ENCODE peak calls at places on chromosomes 4 and X, in eight cellular contexts. H, I, T, N, S, X, J and P are unnamed samples.

GRCh38 chrX:46573896-46574336 is 351 bp downstream of the CHST7 start:
- DNase-seq in T (peak), H (peak), X (no peak), N (peak), I (peak), J (peak), S (peak), P (peak)

GRCh38 chr4:153398713-153399112 is 54.2 kb downstream of the MND1 start:
- DNase-seq in X (no peak), J (no peak), T (no peak), S (no peak), I (no peak), H (no peak), N (no peak), P (no peak)

GRCh38 chr4:150385606-150386005 is 196.3 kb upstream of the MAB21L2 start:
- DNase-seq in J (no peak), S (no peak), X (no peak), H (peak), T (peak), I (no peak), N (peak), P (peak)

GRCh38 chrX:112808651-112809050 is 32.0 kb downstream of the AMOT start:
- DNase-seq in I (no peak), X (no peak), T (no peak), S (no peak), N (no peak), J (no peak), H (no peak), P (no peak)

GRCh38 chr4:152959080-152959479 is 23.0 kb downstream of the FHDC1 start:
- DNase-seq in T (no peak), X (no peak), I (no peak), J (no peak), H (no peak), N (no peak), S (no peak), P (no peak)

GRCh38 chr4:160592258-160592657 is 1489.4 kb downstream of the RAPGEF2 start:
- DNase-seq in S (no peak), T (no peak), I (no peak), N (no peak), J (no peak), X (no peak), H (no peak), P (no peak)

GRCh38 chr4:16827762-16828724 is 70.4 kb downstream of the LDB2 start:
- DNase-seq in T (no peak), J (no peak), H (no peak), N (peak), I (no peak), X (no peak), S (no peak), P (no peak)

GRCh38 chr4:105361021-105361420 is 112.8 kb downstream of the PPA2 start:
- DNase-seq in N (peak), H (no peak), T (no peak), S (no peak), I (no peak), X (no peak), J (no peak), P (no peak)

GRCh38 chrX:132594129-132594528 is 105.3 kb upstream of the MBNL3 start:
- DNase-seq in X (no peak), S (no peak), I (no peak), J (no peak), N (peak), T (no peak), H (peak), P (peak)

GRCh38 chr4:832536-832935 is 6.6 kb upstream of the CPLX1 start:
- DNase-seq in I (no peak), T (no peak), S (no peak), N (no peak), X (no peak), J (no peak), H (no peak), P (no peak)

GRCh38 chr4:38177035-38177791 is 217.0 kb downstream of the PTTG2 start:
- DNase-seq in X (peak), J (peak), T (peak), H (no peak), S (peak), N (peak), I (no peak), P (peak)

GRCh38 chr4:155383541-155383940 is 6.8 kb upstream of the MAP9 start:
- DNase-seq in S (peak), J (no peak), N (no peak), X (no peak), T (no peak), I (no peak), H (peak), P (no peak)

GRCh38 chrX:7759832-7760231 is 83.1 kb upstream of the VCX start:
- DNase-seq in I (no peak), J (no peak), H (no peak), X (no peak), N (no peak), S (no peak), T (no peak), P (no peak)

GRCh38 chrX:69238153-69238959 is 73.1 kb upstream of the PJA1 start:
- DNase-seq in X (no peak), H (no peak), J (no peak), T (peak), N (no peak), S (no peak), I (no peak), P (peak)

GRCh38 chr4:149371021-149371420 is 444.6 kb downstream of the IQCM start:
- DNase-seq in J (peak), T (peak), N (peak), X (no peak), S (no peak), I (no peak), H (peak), P (peak)

GRCh38 chr4:45119376-45119775 is 393.0 kb upstream of the GNPDA2 start:
- DNase-seq in H (no peak), X (no peak), I (no peak), N (no peak), S (no peak), J (no peak), T (no peak), P (no peak)

GRCh38 chr4:138898282-138898681 is 117.3 kb upstream of the NOCT start:
- DNase-seq in X (no peak), I (no peak), T (peak), N (peak), J (no peak), S (no peak), H (no peak), P (peak)

GRCh38 chr4:176610594-176610993 is 182.1 kb downstream of the VEGFC start:
- DNase-seq in S (no peak), I (no peak), X (no peak), N (no peak), T (no peak), J (no peak), H (no peak), P (no peak)

GRCh38 chr4:173680278-173680677 is 150.2 kb upstream of the HAND2 start:
- DNase-seq in T (no peak), S (no peak), J (no peak), X (no peak), I (no peak), N (no peak), H (no peak), P (no peak)

GRCh38 chr4:75007891-75008290 is 75.0 kb downstream of the PARM1 start:
- DNase-seq in T (no peak), I (no peak), N (no peak), H (no peak), J (no peak), S (no peak), X (no peak), P (no peak)

GRCh38 chr4:185893500-185893899 is 81.5 kb upstream of the SORBS2 start:
- DNase-seq in T (no peak), S (no peak), J (no peak), N (no peak), X (no peak), I (no peak), H (no peak), P (no peak)

GRCh38 chrX:112967341-112967740 is 126.7 kb upstream of the AMOT start:
- DNase-seq in H (no peak), J (no peak), S (no peak), T (no peak), X (no peak), I (no peak), N (peak), P (no peak)

GRCh38 chr4:17695341-17695740 is 80.9 kb downstream of the MED28 start:
- DNase-seq in J (no peak), H (no peak), N (no peak), T (no peak), X (no peak), I (no peak), S (no peak), P (no peak)

GRCh38 chr4:4590496-4590895 is 48.6 kb upstream of the STX18 start:
- DNase-seq in J (no peak), T (peak), N (peak), X (no peak), H (peak), S (no peak), I (no peak), P (peak)

GRCh38 chr4:150355404-150355803 is 226.5 kb upstream of the MAB21L2 start:
- DNase-seq in X (no peak), T (no peak), I (no peak), J (no peak), H (no peak), S (no peak), N (no peak), P (no peak)

GRCh38 chrX:7145454-7145853 is 2.1 kb upstream of the STS start:
- DNase-seq in T (no peak), J (no peak), N (no peak), X (no peak), H (no peak), S (no peak), I (no peak), P (no peak)

GRCh38 chr4:67571975-67572374 is 13.4 kb downstream of the STAP1 start:
- DNase-seq in J (no peak), T (no peak), X (no peak), I (no peak), H (no peak), N (no peak), S (no peak), P (no peak)

GRCh38 chrX:154986826-154987575 is 35.5 kb downstream of the F8 start:
- DNase-seq in X (no peak), H (peak), S (no peak), I (no peak), N (no peak), T (peak), J (no peak), P (peak)

GRCh38 chrX:150759568-150760416 is 66.6 kb downstream of the MTMR1 start:
- DNase-seq in I (no peak), N (no peak), H (no peak), X (peak), J (no peak), S (no peak), T (peak), P (no peak)

GRCh38 chrX:136752796-136753195 is 27.9 kb downstream of the ARHGEF6 start:
- DNase-seq in X (no peak), S (no peak), H (peak), J (no peak), T (peak), N (peak), I (no peak), P (peak)

GRCh38 chrX:7399373-7399772 is 251.4 kb upstream of the PUDP start:
- DNase-seq in X (no peak), I (no peak), J (no peak), N (no peak), S (no peak), T (no peak), H (no peak), P (no peak)

GRCh38 chr4:110175634-110176033 is 22.8 kb downstream of the ELOVL6 start:
- DNase-seq in N (no peak), H (peak), T (no peak), X (no peak), S (no peak), J (no peak), I (no peak), P (peak)

GRCh38 chr4:123941306-123941705 is 544.7 kb downstream of the SPRY1 start:
- DNase-seq in H (no peak), S (no peak), J (no peak), X (no peak), I (no peak), N (peak), T (peak), P (peak)

GRCh38 chrX:39898147-39898546 is 199.6 kb downstream of the BCOR start:
- DNase-seq in N (no peak), I (no peak), J (no peak), T (no peak), X (no peak), H (peak), S (no peak), P (no peak)

GRCh38 chrX:39899059-39899458 is 198.7 kb downstream of the BCOR start:
- DNase-seq in N (no peak), T (no peak), H (peak), I (no peak), X (no peak), J (no peak), S (no peak), P (no peak)

GRCh38 chrX:39899876-39900787 is 197.6 kb downstream of the BCOR start:
- DNase-seq in S (no peak), I (no peak), H (no peak), T (no peak), J (no peak), N (no peak), X (no peak), P (peak)

GRCh38 chrX:39903343-39903742 is 194.4 kb downstream of the BCOR start:
- DNase-seq in J (no peak), H (peak), I (no peak), T (peak), N (peak), X (no peak), S (no peak), P (peak)

DNA sequence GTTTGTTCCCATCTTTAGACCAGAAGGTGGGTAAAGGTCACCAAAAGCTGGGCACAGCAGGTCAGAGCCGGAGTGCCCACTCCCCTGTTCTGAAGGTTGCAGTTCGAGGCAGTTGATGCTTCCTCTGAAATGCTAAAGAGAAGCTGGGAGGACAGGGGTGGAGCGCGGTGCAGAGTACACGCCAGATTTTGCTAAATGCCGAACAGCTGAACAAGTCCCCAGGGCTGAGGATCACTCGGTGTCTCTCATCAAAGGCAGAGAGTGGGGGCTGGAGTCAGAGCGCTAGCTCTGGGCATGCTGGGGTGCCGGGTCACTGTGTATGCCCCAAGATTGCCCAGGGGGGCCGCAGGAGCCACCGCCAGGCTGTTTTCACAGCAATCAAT is 197.0 kb downstream of the BCOR start:
- DNase-seq in X (no peak), S (no peak), I (no peak), T (peak), N (no peak), J (no peak), H (no peak), P (peak)
- TF ChIP-seq CTCF in X (no peak), S (no peak), I (no peak), T (no peak), N (no peak), J (no peak), H (no peak), P (no peak)

GRCh38 chr4:59727745-59728144 is 1472.4 kb upstream of the ADGRL3 start:
- DNase-seq in X (no peak), H (no peak), I (no peak), T (no peak), N (no peak), S (no peak), J (no peak), P (no peak)
- TF ChIP-seq CTCF in X (no peak), H (no peak), I (no peak), T (no peak), N (no peak), S (no peak), J (no peak), P (no peak)

DNA sequence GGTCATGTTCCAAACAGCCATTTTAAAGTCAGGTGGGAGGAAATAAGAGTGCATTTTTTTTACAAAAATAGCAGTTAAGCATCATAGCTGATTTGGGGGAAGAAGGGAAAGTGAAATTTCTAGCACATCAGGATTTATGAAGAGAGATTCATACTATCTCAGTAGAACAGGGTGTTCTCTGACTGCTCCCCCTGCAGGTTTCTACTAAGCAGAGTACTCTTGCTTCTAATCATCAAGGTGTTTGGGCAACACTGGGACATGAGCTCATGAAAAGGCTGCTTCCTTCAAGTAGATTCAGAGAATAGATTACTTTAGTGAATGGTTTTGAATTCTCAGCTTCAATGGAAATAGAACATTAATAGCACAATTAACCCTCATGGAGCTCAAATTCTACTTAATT is 591.4 kb upstream of the PCDH10 start:
- DNase-seq in T (peak), N (no peak), I (no peak), J (no peak), X (no peak), S (no peak), H (peak), P (no peak)
- TF ChIP-seq CTCF in T (peak), N (peak), I (no peak), J (no peak), X (no peak), S (no peak), H (no peak), P (no peak)

GRCh38 chrX:11528623-11529022 is 137.1 kb downstream of the ARHGAP6 start:
- DNase-seq in J (no peak), N (no peak), T (peak), X (no peak), H (no peak), I (peak), S (no peak), P (no peak)

GRCh38 chrX:11532291-11533075 is 133.2 kb downstream of the ARHGAP6 start:
- DNase-seq in J (no peak), I (no peak), H (peak), N (no peak), S (no peak), X (no peak), T (peak), P (no peak)

GRCh38 chrX:11533211-11533651 is 132.5 kb downstream of the ARHGAP6 start:
- DNase-seq in N (peak), S (no peak), I (peak), H (peak), T (peak), J (peak), X (no peak), P (peak)

GRCh38 chrX:11530621-11531020 is 135.1 kb downstream of the ARHGAP6 start:
- DNase-seq in J (no peak), X (no peak), S (no peak), I (no peak), T (peak), H (no peak), N (peak), P (peak)

GRCh38 chrX:11531226-11531625 is 134.5 kb downstream of the ARHGAP6 start:
- DNase-seq in S (no peak), H (peak), T (peak), N (peak), X (no peak), I (no peak), J (no peak), P (peak)
- TF ChIP-seq CTCF in S (no peak), H (peak), T (peak), N (peak), X (no peak), I (peak), J (no peak), P (peak)

DNA sequence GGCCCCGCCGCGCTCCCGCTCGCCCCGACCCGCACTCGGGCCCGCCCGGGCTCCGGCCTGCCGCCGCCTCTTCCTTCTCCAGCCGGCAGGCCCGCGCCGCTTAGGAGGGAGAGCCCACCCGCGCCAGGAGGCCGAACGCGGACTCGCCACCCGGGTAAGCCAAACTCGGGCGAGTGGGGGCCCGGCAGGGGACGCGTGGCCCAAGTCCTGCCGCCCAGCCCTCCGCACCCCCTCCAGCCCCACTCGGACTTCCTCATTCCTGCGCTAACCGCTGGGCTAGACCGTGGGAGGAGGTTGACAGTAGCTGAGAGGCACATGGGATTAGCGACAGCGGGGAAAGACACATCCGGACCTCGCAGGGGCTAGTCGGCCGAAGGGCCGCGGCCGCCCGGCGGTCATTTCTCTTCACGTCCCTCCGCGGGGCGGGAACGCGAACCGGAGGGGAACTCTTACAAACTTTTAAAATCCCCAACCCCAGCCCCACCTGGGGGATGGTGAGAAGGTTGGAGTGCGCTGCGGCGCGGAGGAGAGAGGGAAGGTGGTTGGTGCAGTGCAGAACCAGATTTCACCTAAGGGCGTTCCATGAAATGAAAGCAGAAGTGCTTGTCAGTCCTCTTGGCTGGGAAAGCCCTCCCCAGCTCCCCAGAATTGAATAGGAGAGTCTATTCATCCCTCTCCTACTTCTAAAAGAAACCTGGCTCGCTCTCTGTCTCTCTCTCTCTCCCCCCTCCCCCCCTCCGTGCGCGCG is 650 bp downstream of the NFKB1 start:
- DNase-seq in N (peak), X (peak), T (peak), J (peak), S (peak), H (peak), I (peak), P (peak)
- TF ChIP-seq CTCF in N (no peak), X (no peak), T (no peak), J (no peak), S (no peak), H (no peak), I (no peak), P (no peak)

GRCh38 chr4:52670121-52670520 is 11.0 kb upstream of the USP46 start:
- DNase-seq in T (no peak), X (no peak), N (no peak), J (no peak), I (no peak), S (no peak), H (no peak), P (no peak)

GRCh38 chr4:52665592-52665991 is 6.5 kb upstream of the USP46 start:
- DNase-seq in T (peak), J (peak), X (no peak), I (no peak), N (peak), H (peak), S (no peak), P (no peak)

GRCh38 chr4:52670739-52671138 is 11.6 kb upstream of the USP46 start:
- DNase-seq in S (no peak), J (no peak), H (no peak), T (no peak), X (no peak), I (no peak), N (no peak), P (no peak)
- TF ChIP-seq CTCF in S (no peak), J (no peak), H (peak), T (peak), X (no peak), I (no peak), N (peak), P (peak)

GRCh38 chrX:107775734-107776511 is at the start of gene TSC22D3:
- DNase-seq in I (peak), H (peak), N (peak), X (peak), S (peak), T (peak), J (peak), P (peak)
- TF ChIP-seq CTCF in I (no peak), H (no peak), N (peak), X (no peak), S (peak), T (no peak), J (no peak), P (no peak)